ENCODE peak calls at places on chromosomes 12 and 14, in six cellular contexts. I, V, U, K, T and N are unnamed samples.

GRCh38 chr12:94039914-94040313 is 108.5 kb upstream of the PLXNC1 start:
- DNase-seq in I (no peak), V (no peak), U (no peak), K (no peak), T (no peak), N (no peak)

GRCh38 chr12:20096430-20096829 is 271.9 kb upstream of the PDE3A start:
- DNase-seq in I (no peak), V (no peak), U (no peak), K (no peak), T (no peak), N (no peak)

GRCh38 chr12:123131879-123132402 is 18.9 kb downstream of the PITPNM2 start:
- DNase-seq in I (no peak), V (no peak), U (no peak), K (peak), T (no peak), N (no peak)

GRCh38 chr14:52380294-52380693 is 66.2 kb downstream of the PTGER2 start:
- DNase-seq in I (no peak), V (peak), U (no peak), K (no peak), T (no peak), N (no peak)

GRCh38 chr12:121170581-121171260 is 38.0 kb downstream of the P2RX7 start:
- DNase-seq in I (no peak), V (no peak), U (no peak), K (no peak), T (no peak), N (no peak)

GRCh38 chr12:532908-533565 is 73.3 kb downstream of the B4GALNT3 start:
- DNase-seq in I (no peak), V (no peak), U (no peak), K (no peak), T (no peak), N (peak)

GRCh38 chr12:12508612-12509011 is 54.1 kb downstream of the DUSP16 start:
- DNase-seq in I (no peak), V (no peak), U (no peak), K (no peak), T (no peak), N (no peak)

GRCh38 chr14:30966415-30967363 is 58.8 kb upstream of the AP4S1 start:
- DNase-seq in I (no peak), V (peak), U (no peak), K (no peak), T (peak), N (no peak)

GRCh38 chr12:58414398-58414871 is 473.1 kb downstream of the ATP23 start:
- DNase-seq in I (no peak), V (no peak), U (no peak), K (no peak), T (no peak), N (peak)

GRCh38 chr14:73208390-73208789 is 28.9 kb upstream of the PAPLN start:
- DNase-seq in I (no peak), V (no peak), U (no peak), K (no peak), T (peak), N (no peak)

GRCh38 chr12:120639771-120640721 is at the start of gene CABP1:
- DNase-seq in I (no peak), V (peak), U (peak), K (peak), T (no peak), N (no peak)

GRCh38 chr12:76303365-76303764 is 44.9 kb downstream of the BBS10 start:
- DNase-seq in I (no peak), V (no peak), U (no peak), K (no peak), T (no peak), N (no peak)

GRCh38 chr14:95174184-95174804 is 17.0 kb upstream of the DICER1 start:
- DNase-seq in I (no peak), V (no peak), U (no peak), K (no peak), T (no peak), N (no peak)

GRCh38 chr12:39692258-39692853 is 72.8 kb upstream of the ABCD2 start:
- DNase-seq in I (no peak), V (no peak), U (no peak), K (no peak), T (peak), N (no peak)

GRCh38 chr12:92784356-92784755 is 81.6 kb downstream of the PLEKHG7 start:
- DNase-seq in I (no peak), V (no peak), U (no peak), K (no peak), T (no peak), N (no peak)

GRCh38 chr12:29733060-29733459 is 50.7 kb downstream of the TMTC1 start:
- DNase-seq in I (no peak), V (no peak), U (no peak), K (no peak), T (no peak), N (peak)

GRCh38 chr14:28406181-28406580 is 360.4 kb upstream of the FOXG1 start:
- DNase-seq in I (no peak), V (no peak), U (no peak), K (no peak), T (no peak), N (no peak)

GRCh38 chr14:86462193-86462592 is 932.2 kb downstream of the FLRT2 start:
- DNase-seq in I (no peak), V (no peak), U (no peak), K (peak), T (no peak), N (no peak)

GRCh38 chr12:75908961-75909699 is 122.4 kb downstream of the PHLDA1 start:
- DNase-seq in I (peak), V (no peak), U (no peak), K (no peak), T (no peak), N (no peak)

GRCh38 chr14:50804181-50804721 is 26.7 kb downstream of the NIN start:
- DNase-seq in I (no peak), V (no peak), U (no peak), K (no peak), T (no peak), N (no peak)

GRCh38 chr12:132205271-132206092 is 61.2 kb downstream of the NOC4L start:
- DNase-seq in I (no peak), V (no peak), U (no peak), K (no peak), T (no peak), N (no peak)

GRCh38 chr14:76654573-76654955 is 106.7 kb upstream of the VASH1 start:
- DNase-seq in I (no peak), V (no peak), U (no peak), K (no peak), T (no peak), N (peak)

GRCh38 chr12:70842136-70842535 is 78.4 kb downstream of the PTPRR start:
- DNase-seq in I (no peak), V (no peak), U (no peak), K (no peak), T (no peak), N (no peak)

GRCh38 chr12:110280784-110281548 is at the start of gene ATP2A2:
- DNase-seq in I (peak), V (peak), U (peak), K (peak), T (peak), N (peak)

GRCh38 chr12:6221146-6221545 is 20.9 kb downstream of the CD9 start:
- DNase-seq in I (no peak), V (no peak), U (no peak), K (no peak), T (no peak), N (no peak)

GRCh38 chr12:49094104-49094948 is at the start of gene DHH:
- DNase-seq in I (peak), V (no peak), U (no peak), K (peak), T (no peak), N (no peak)

GRCh38 chr12:58916891-58917570 is 3.3 kb downstream of the LRIG3 start:
- DNase-seq in I (no peak), V (no peak), U (no peak), K (no peak), T (no peak), N (no peak)

GRCh38 chr12:9364224-9365176 is 156.3 kb upstream of the PZP start:
- DNase-seq in I (no peak), V (no peak), U (no peak), K (peak), T (no peak), N (peak)

GRCh38 chr12:3992945-3993344 is 119.7 kb upstream of the PARP11 start:
- DNase-seq in I (no peak), V (no peak), U (no peak), K (no peak), T (no peak), N (no peak)

GRCh38 chr12:49336645-49337584 is at the start of gene C1QL4:
- DNase-seq in I (peak), V (peak), U (peak), K (peak), T (peak), N (no peak)

GRCh38 chr14:72554401-72554800 is 339.5 kb downstream of the DPF3 start:
- DNase-seq in I (no peak), V (no peak), U (no peak), K (no peak), T (no peak), N (no peak)

GRCh38 chr12:130633771-130634170 is 82.3 kb downstream of the RIMBP2 start:
- DNase-seq in I (no peak), V (no peak), U (peak), K (peak), T (no peak), N (no peak)

GRCh38 chr12:76685246-76685678 is 78.7 kb upstream of the ZDHHC17 start:
- DNase-seq in I (peak), V (no peak), U (peak), K (peak), T (no peak), N (no peak)

GRCh38 chr12:18492372-18493025 is 231.2 kb downstream of the PIK3C2G start:
- DNase-seq in I (no peak), V (no peak), U (no peak), K (no peak), T (no peak), N (no peak)

GRCh38 chr12:20578142-20578541 is 117.0 kb upstream of the SLCO1C1 start:
- DNase-seq in I (no peak), V (no peak), U (no peak), K (no peak), T (no peak), N (no peak)

GRCh38 chr12:54624316-54625279 is 10.1 kb downstream of the LACRT start:
- DNase-seq in I (no peak), V (no peak), U (no peak), K (peak), T (no peak), N (no peak)

GRCh38 chr12:46559311-46559710 is 186.7 kb upstream of the SLC38A2 start:
- DNase-seq in I (no peak), V (no peak), U (no peak), K (no peak), T (no peak), N (peak)

GRCh38 chr12:122861586-122861970 is 26.3 kb downstream of the HIP1R start:
- DNase-seq in I (no peak), V (no peak), U (no peak), K (peak), T (no peak), N (no peak)

DNA sequence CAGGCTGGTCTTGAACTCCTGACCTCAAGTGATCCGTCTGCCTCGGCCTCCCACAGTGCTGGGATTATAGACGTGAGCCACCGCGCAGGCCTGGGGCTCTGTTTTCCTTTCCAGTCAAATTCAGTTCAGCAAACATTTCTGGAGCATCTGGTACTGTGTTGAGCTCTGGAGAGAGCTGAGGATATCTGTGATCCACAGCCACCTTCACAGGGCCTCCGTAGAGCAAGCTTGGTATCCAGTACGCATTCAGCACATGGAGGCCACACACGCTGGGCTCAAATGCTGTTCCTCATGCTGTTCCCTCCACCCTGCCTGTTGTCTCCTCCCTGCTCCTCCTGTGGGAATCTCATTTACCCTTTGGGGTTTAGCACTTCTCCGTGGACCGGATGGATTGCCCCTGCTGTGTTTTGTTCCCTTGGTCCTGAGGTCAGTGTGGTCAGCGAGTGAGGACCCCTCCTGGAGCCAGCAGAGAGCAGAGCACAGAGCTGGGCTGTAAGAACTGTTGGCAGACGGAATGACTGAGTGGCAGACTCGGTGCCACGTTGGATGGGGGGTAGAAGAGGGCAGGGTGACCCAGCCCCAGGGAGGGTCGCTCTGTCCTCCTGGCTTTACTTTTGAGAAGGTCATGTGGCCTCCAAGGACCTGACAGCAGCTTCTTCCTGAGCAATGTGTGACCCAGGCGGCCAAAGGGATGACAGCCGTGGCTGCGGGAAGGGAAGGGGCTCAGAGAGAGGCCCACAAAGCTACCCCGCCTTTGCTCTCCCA is 891 bp downstream of the RPS6KL1 start:
- DNase-seq in I (no peak), V (no peak), U (no peak), K (no peak), T (no peak), N (no peak)
- H3K27ac ChIP-seq in I (peak), V (no peak), U (no peak), K (no peak), T (no peak), N (no peak)

DNA sequence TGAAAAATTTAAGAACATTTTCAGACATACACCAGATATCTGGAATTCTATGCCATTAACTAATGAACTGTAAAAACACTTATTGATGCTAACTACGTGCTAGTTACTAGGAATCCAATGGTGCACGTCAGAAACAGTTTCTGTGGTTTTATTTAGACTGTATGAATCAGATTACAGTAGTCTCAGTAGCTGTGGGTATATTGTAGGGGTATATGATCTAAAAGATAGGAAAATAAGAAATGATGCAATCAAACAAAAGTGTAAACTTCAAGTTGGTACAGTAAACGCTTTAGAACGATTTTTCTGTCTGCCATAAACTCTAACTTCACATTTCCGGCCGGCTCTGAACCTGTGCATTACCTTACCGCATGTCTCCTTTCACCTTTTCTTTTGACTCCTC is 2.3 kb downstream of the ABCC9 start:
- DNase-seq in I (no peak), V (no peak), U (no peak), K (no peak), T (no peak), N (no peak)
- H3K27ac ChIP-seq in I (peak), V (no peak), U (no peak), K (no peak), T (no peak), N (no peak)

DNA sequence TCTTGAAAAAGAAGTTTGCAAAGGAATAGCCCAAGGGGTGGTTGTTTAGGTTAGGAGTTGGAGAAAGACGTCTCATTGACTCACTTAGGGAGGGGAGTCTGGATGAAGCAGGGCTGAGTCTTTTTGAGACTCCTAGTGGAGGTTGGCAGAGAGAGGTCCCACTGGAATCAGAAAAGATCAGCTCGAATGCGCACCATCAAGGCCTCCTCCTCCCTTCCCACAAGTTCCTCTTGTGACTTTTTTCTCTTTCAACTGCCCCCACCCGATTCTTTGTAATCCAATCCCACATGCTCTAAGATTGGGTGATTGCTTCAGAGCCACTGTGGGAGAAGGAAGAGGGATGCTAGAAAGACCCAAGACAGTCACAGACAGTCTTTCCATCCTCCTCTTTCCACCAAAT is 2.0 kb downstream of the ARHGEF40 start:
- DNase-seq in I (peak), V (peak), U (no peak), K (no peak), T (no peak), N (no peak)
- H3K27ac ChIP-seq in I (peak), V (peak), U (peak), K (peak), T (no peak), N (peak)

DNA sequence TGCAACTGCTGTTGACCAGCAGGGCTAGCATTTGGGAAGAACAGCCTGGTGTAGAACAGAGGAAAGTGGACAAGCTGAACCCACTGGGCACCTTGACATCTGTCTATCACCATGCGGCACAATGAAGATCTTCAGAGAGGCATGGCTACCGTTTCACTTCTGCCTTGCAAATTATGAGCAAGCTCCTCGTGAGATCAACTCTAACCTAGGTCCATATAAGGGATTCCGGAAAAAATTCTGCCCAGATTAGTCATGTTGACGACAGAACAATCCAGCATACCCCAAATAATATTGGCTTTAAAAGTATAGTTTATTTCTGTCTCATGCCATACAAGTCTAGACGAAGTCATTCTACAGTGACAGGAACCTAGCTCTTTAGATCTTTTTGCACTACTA is 91.6 kb upstream of the ATF7IP start:
- DNase-seq in I (no peak), V (no peak), U (no peak), K (no peak), T (no peak), N (peak)
- H3K27ac ChIP-seq in I (no peak), V (no peak), U (peak), K (no peak), T (no peak), N (peak)

GRCh38 chr12:127944211-127944899 is 322.6 kb upstream of the TMEM132C start:
- DNase-seq in I (no peak), V (no peak), U (no peak), K (no peak), T (no peak), N (no peak)

GRCh38 chr12:127942981-127943380 is 324.0 kb upstream of the TMEM132C start:
- DNase-seq in I (no peak), V (no peak), U (no peak), K (no peak), T (no peak), N (no peak)

GRCh38 chr12:127941332-127941731 is 325.6 kb upstream of the TMEM132C start:
- DNase-seq in I (no peak), V (no peak), U (no peak), K (no peak), T (no peak), N (no peak)

DNA sequence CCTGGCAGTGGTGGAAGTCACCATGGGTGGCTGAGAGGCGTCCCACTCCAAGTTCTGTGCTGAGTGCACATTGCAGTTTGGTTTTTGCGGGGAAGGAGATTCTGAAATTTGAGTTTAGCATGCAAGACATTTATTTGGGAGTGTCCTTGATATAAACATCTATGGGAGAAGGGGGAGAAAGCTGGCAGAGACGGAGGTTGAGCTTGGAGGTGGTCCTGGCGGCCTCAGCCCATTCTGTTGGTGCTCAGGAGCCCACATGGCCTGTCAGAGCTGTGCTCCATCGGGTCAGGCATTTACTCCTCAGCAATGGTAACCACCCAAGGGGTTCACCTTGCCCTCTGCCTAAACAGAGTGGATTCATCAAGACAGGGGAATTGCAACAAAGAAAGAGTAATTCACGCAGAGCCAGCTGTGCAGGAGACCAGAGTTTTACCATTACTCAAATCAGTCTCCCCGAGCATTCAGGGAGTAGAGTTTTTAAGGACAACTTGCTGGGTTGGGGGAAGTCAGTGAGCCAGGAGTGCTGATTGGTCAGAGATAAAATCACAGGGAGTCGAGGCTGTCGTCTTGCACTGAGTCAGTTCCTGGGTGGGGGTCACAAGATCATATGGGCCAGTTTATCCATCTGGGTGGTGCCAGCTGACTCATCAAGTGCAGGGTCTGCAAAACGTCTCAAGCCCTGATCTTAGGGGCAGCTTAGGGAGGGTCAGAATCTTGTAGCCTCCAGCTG is 323.3 kb upstream of the TMEM132C start:
- DNase-seq in I (no peak), V (no peak), U (no peak), K (no peak), T (no peak), N (no peak)
- H3K27ac ChIP-seq in I (no peak), V (no peak), U (no peak), K (no peak), T (no peak), N (no peak)

GRCh38 chr12:105325117-105325516 is 5.4 kb upstream of the C12orf75 start:
- DNase-seq in I (no peak), V (no peak), U (no peak), K (no peak), T (no peak), N (no peak)
- H3K27ac ChIP-seq in I (no peak), V (peak), U (no peak), K (no peak), T (no peak), N (no peak)

GRCh38 chr14:74572829-74573360 is 39.1 kb downstream of the LTBP2 start:
- DNase-seq in I (no peak), V (no peak), U (no peak), K (no peak), T (no peak), N (no peak)
- H3K27ac ChIP-seq in I (peak), V (peak), U (no peak), K (peak), T (peak), N (peak)